ENCODE peak calls at places on chromosome X, in eight cellular contexts. H is foreskin fibroblast, I is fibroblast of villous mesenchyme, Q is IMR-90, U is fibroblast of the aortic adventitia, D is ovary, F is stomach, Y is AG09309. V is an unnamed sample.
A peak's percentile ranks its signal among the peaks of the same experiment; 100 is the strongest.

GRCh38 chrX:107629533-107629909 is 1.2 kb downstream of the PRPS1 start:
- DNase-seq in U (peak; percentile 41), F (no peak), H (peak; percentile 48), Y (no peak), I (peak; percentile 40), Q (peak; percentile 36), D (no peak), V (no peak)

GRCh38 chrX:68995780-68996551 is 167.1 kb downstream of the EFNB1 start:
- DNase-seq in U (peak; percentile 93), I (peak; percentile 58), F (no peak), Y (no peak), Q (peak; percentile 78), H (peak; percentile 10), D (peak; percentile 71), V (no peak)

GRCh38 chrX:105653891-105654290 is 168.4 kb upstream of the NRK start:
- DNase-seq in I (peak; percentile 19), F (no peak), U (no peak), Y (no peak), D (no peak), Q (no peak), H (peak; percentile 36), V (no peak)

GRCh38 chrX:69539437-69539836 is 35.3 kb downstream of the NALF2 start:
- DNase-seq in I (no peak), U (no peak), Y (no peak), Q (no peak), D (no peak), F (no peak), H (no peak), V (no peak)

GRCh38 chrX:30620125-30620524 is 33.1 kb upstream of the GK start:
- DNase-seq in U (peak; percentile 75), I (no peak), H (no peak), Q (peak; percentile 26), Y (no peak), F (no peak), D (no peak), V (no peak)

GRCh38 chrX:153507484-153508178 is 9.8 kb upstream of the ATP2B3 start:
- DNase-seq in Q (peak; percentile 58), F (peak; percentile 86), U (peak; percentile 73), I (peak; percentile 56), H (peak; percentile 87), D (peak; percentile 89), Y (no peak), V (peak; percentile 92)

GRCh38 chrX:74924449-74925209 is 623 bp downstream of the NEXMIF start:
- DNase-seq in U (no peak), F (peak; percentile 59), I (peak; percentile 0), Q (no peak), Y (no peak), H (peak; percentile 19), D (peak; percentile 49), V (peak; percentile 26)

GRCh38 chrX:11770320-11770719 is 12.3 kb downstream of the MSL3 start:
- DNase-seq in U (peak; percentile 70), F (peak; percentile 49), Q (peak; percentile 63), I (peak; percentile 59), D (no peak), H (peak; percentile 69), Y (no peak), V (no peak)

GRCh38 chrX:11367609-11368430 is 74.6 kb downstream of the AMELX start:
- DNase-seq in Q (peak; percentile 10), H (peak; percentile 67), D (no peak), F (no peak), U (no peak), I (peak; percentile 48), Y (no peak), V (no peak)

GRCh38 chrX:68112321-68112720 is 321.0 kb downstream of the OPHN1 start:
- DNase-seq in F (no peak), Q (peak; percentile 44), H (no peak), U (no peak), D (no peak), I (no peak), Y (no peak), V (no peak)

GRCh38 chrX:65463550-65463949 is 71.0 kb downstream of the LAS1L start:
- DNase-seq in D (no peak), U (peak; percentile 56), I (peak; percentile 3), Y (no peak), H (no peak), F (no peak), Q (peak; percentile 14), V (no peak)

GRCh38 chrX:39850630-39851152 is 247.1 kb downstream of the BCOR start:
- DNase-seq in U (peak; percentile 59), F (no peak), H (peak; percentile 58), D (no peak), Y (peak; percentile 37), I (peak; percentile 70), Q (peak; percentile 69), V (no peak)

GRCh38 chrX:110012818-110013484 is 10.0 kb downstream of the TMEM164 start:
- DNase-seq in D (no peak), I (no peak), Q (no peak), U (no peak), Y (no peak), F (peak; percentile 43), H (no peak), V (no peak)

GRCh38 chrX:30283456-30284200 is 25.6 kb downstream of the NR0B1 start:
- DNase-seq in Y (peak; percentile 58), I (peak; percentile 86), D (no peak), U (peak; percentile 88), H (peak; percentile 87), F (no peak), Q (peak; percentile 93), V (no peak)

GRCh38 chrX:104253567-104254441 is 929 bp downstream of the ESX1 start:
- DNase-seq in Y (no peak), I (no peak), F (no peak), D (no peak), Q (no peak), U (no peak), H (no peak), V (no peak)

GRCh38 chrX:20217279-20217678 is 49.4 kb downstream of the RPS6KA3 start:
- DNase-seq in F (no peak), Y (peak; percentile 14), U (peak; percentile 80), I (peak; percentile 69), H (peak; percentile 74), Q (peak; percentile 78), D (no peak), V (no peak)

GRCh38 chrX:95875661-95876060 is 809.0 kb upstream of the DIAPH2 start:
- DNase-seq in Y (no peak), F (no peak), D (no peak), U (no peak), I (no peak), Q (no peak), H (no peak), V (no peak)

GRCh38 chrX:1468250-1468772 is 15.6 kb upstream of the ASMTL start:
- DNase-seq in H (peak; percentile 81), I (no peak), F (peak; percentile 50), U (peak; percentile 8), Q (no peak), Y (peak; percentile 31), D (no peak), V (no peak)

GRCh38 chrX:40097492-40098263 is at the start of gene BCOR:
- DNase-seq in D (peak; percentile 83), I (peak; percentile 73), U (peak; percentile 62), H (peak; percentile 78), F (peak; percentile 77), Y (no peak), Q (peak; percentile 58), V (no peak)

GRCh38 chrX:20252392-20253231 is 14.1 kb downstream of the RPS6KA3 start:
- DNase-seq in Y (no peak), F (peak; percentile 72), D (no peak), I (peak; percentile 51), Q (peak; percentile 45), H (peak; percentile 59), U (peak; percentile 51), V (no peak)

GRCh38 chrX:149643496-149643895 is 11.9 kb upstream of the TMEM185A start:
- DNase-seq in I (no peak), Y (no peak), U (no peak), H (no peak), Q (no peak), F (no peak), D (no peak), V (no peak)

GRCh38 chrX:93875621-93876282 is 201.7 kb downstream of the FAM133A start:
- DNase-seq in U (no peak), I (no peak), F (peak; percentile 45), Y (no peak), Q (no peak), D (no peak), H (no peak), V (no peak)

GRCh38 chrX:48083706-48084105 is 12.3 kb upstream of the ZNF630 start:
- DNase-seq in D (no peak), H (no peak), Q (no peak), U (no peak), F (no peak), Y (no peak), I (no peak), V (no peak)
- TF ChIP-seq CTCF in D (no peak), H (no peak), Q (no peak), U (no peak), F (no peak), Y (no peak), I (no peak), V (no peak)

GRCh38 chrX:57977992-57978391 is 67.7 kb upstream of the ZXDA start:
- DNase-seq in F (no peak), Y (no peak), Q (no peak), D (no peak), H (no peak), U (no peak), I (no peak), V (no peak)
- TF ChIP-seq CTCF in F (no peak), Y (no peak), Q (no peak), D (no peak), H (no peak), U (no peak), I (no peak), V (no peak)

GRCh38 chrX:100316987-100317386 is 93.1 kb downstream of the PCDH19 start:
- DNase-seq in Q (no peak), D (no peak), Y (no peak), F (no peak), I (no peak), U (no peak), H (peak; percentile 48), V (no peak)
- TF ChIP-seq CTCF in Q (no peak), D (no peak), Y (no peak), F (no peak), I (no peak), U (no peak), H (no peak), V (no peak)

DNA sequence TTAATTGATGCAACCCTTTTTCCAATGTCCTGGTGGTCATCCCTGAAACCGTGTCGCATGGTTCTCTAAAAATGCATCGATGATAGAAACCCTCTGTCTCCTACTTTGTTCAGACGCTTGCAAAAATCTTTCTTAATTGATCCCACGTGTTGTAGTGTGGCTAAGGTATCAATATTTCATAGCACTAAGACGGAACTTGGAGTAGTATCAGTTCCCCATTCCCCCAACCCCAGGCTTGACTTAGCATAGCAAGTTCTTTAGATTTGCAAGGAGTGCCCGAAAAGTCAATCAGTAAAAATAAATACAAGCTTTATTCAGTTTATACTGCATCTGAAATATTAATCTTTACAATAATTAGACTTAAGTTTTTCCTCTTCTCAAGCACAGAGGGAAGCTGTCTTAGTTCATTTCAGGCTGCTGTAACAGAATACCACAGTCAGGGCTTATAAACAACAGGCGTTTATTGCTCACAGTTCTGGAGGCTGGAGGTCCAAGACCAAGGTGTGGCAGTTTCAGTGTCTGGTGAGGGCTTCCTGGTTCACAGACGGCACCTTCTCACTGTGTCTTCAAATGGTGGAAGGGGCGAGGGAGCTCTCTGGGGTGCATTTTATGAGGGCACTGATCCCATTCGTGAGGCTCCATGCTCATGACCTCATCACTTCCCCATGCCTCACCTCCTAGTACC is 115.5 kb upstream of the MXRA5 start:
- DNase-seq in I (peak; percentile 17), Y (no peak), F (no peak), D (no peak), Q (no peak), U (no peak), H (peak; percentile 21), V (no peak)
- TF ChIP-seq CTCF in I (no peak), Y (no peak), F (no peak), D (no peak), Q (no peak), U (peak; percentile 7), H (no peak), V (no peak)